ENCODE peak calls at places on chromosome 2, in nine cellular contexts. M, Z, S, K, B, A, E, F and Y are unnamed samples.

GRCh38 chr2:169507698-169508097 is 1.8 kb upstream of the KLHL41 start:
- DNase-seq in E (peak), B (no peak), S (peak), A (no peak), Z (no peak), M (no peak), K (no peak), F (no peak), Y (peak)

GRCh38 chr2:102417946-102418345 is 5.0 kb upstream of the IL18RAP start:
- DNase-seq in E (no peak), M (no peak), A (no peak), B (no peak), F (no peak), Z (no peak), K (no peak), S (no peak), Y (no peak)

GRCh38 chr2:112055833-112056625 is 960 bp downstream of the TMEM87B start:
- DNase-seq in K (peak), E (peak), Z (peak), F (peak), B (no peak), M (peak), A (peak), S (peak), Y (no peak)

GRCh38 chr2:71547616-71548285 is 94.4 kb downstream of the DYSF start:
- DNase-seq in A (no peak), B (no peak), Z (no peak), E (no peak), K (no peak), S (no peak), M (peak), F (no peak), Y (no peak)

GRCh38 chr2:18630101-18630500 is 40.7 kb upstream of the NT5C1B start:
- DNase-seq in S (peak), B (no peak), F (no peak), E (peak), M (no peak), A (no peak), K (no peak), Z (no peak), Y (no peak)

GRCh38 chr2:95331606-95332005 is 34.5 kb downstream of the KCNIP3 start:
- DNase-seq in F (no peak), E (no peak), K (peak), B (no peak), M (no peak), A (no peak), S (no peak), Z (no peak), Y (no peak)

GRCh38 chr2:191143791-191144190 is 7.0 kb downstream of the STAT4 start:
- DNase-seq in E (no peak), Z (no peak), K (no peak), A (no peak), M (no peak), S (no peak), B (no peak), F (no peak), Y (no peak)

GRCh38 chr2:114089636-114090325 is 199.9 kb downstream of the ACTR3 start:
- DNase-seq in F (no peak), A (no peak), K (no peak), B (no peak), E (no peak), Z (no peak), M (no peak), S (no peak), Y (no peak)

GRCh38 chr2:226981731-226982373 is 146.0 kb downstream of the RHBDD1 start:
- DNase-seq in B (no peak), E (no peak), K (no peak), S (peak), Z (no peak), A (no peak), M (no peak), F (no peak), Y (no peak)

GRCh38 chr2:240932724-240933047 is 26.6 kb downstream of the CROCC2 start:
- DNase-seq in M (no peak), B (peak), S (no peak), K (no peak), F (no peak), E (no peak), A (peak), Z (no peak), Y (no peak)

GRCh38 chr2:133379159-133379558 is 189.1 kb downstream of the NCKAP5 start:
- DNase-seq in E (no peak), F (no peak), Z (no peak), B (no peak), M (no peak), S (peak), K (no peak), A (no peak), Y (no peak)

GRCh38 chr2:237500681-237501424 is 13.8 kb downstream of the MLPH start:
- DNase-seq in F (no peak), M (no peak), Z (no peak), K (no peak), S (peak), A (no peak), B (no peak), E (peak), Y (no peak)

GRCh38 chr2:224668123-224668909 is 47.8 kb downstream of the CCDC195 start:
- DNase-seq in E (no peak), A (no peak), Z (no peak), S (no peak), M (no peak), F (no peak), K (no peak), B (no peak), Y (no peak)

GRCh38 chr2:191202209-191202721 is 42.9 kb upstream of the MYO1B start:
- DNase-seq in Z (no peak), M (no peak), B (no peak), F (no peak), E (peak), A (no peak), K (no peak), S (peak), Y (no peak)

GRCh38 chr2:13057671-13058070 is 340.9 kb downstream of the TRIB2 start:
- DNase-seq in S (no peak), B (no peak), K (no peak), E (no peak), Z (no peak), F (no peak), M (no peak), A (no peak), Y (no peak)

DNA sequence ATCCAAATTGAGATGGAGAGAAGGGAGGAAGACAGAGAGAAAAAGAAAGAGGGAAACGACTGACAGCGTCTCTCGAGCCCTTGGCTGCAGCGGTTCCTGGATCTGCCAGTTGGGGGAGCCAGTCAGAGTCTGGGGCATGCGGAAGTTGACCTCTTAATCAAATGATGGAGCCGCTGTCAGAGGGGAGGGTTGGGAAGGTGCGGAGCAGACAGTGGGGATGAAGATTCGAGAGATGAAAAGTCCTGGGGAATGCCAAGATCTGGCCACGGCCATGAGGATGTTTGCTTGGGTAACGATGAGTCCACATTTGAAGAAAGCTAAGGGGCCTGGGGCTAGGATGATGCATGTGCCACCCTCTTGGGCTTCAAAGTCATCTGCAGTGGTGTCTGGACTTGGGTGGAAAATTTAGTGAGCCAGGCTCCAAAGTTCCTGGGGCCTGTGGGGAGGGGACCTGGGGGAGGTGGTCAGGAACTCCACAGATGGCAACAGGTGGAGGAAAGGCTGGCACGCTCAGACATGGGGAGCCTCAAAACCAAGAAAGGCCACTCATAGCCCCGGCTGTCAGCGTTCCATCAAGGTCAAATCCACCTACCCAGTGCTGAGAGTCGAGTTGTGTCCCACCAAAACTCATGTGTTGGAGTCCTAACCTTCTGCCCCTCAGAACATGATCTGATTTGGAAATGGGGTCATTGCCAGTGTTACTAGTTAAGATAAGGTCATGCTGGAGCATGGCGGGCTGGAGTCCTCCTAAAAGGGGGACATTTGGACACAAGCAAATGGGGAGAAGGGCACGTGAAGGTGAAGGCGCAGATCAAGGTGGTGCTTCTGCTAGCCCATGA is 200.1 kb downstream of the NDUFA10 start:
- DNase-seq in B (peak), F (peak), A (no peak), M (peak), K (no peak), E (no peak), S (no peak), Z (no peak), Y (no peak)
- TF ChIP-seq CTCF in B (no peak), F (no peak), A (no peak), M (no peak), K (no peak), E (no peak), S (no peak), Z (no peak), Y (no peak)

GRCh38 chr2:174486614-174487535 is at the start of gene GPR155:
- DNase-seq in E (peak), F (peak), S (peak), M (peak), Z (peak), K (peak), B (peak), A (peak), Y (peak)
- TF ChIP-seq CTCF in E (no peak), F (no peak), S (no peak), M (no peak), Z (no peak), K (no peak), B (no peak), A (no peak), Y (no peak)

GRCh38 chr2:43192039-43192438 is 34.4 kb downstream of the ZFP36L2 start:
- DNase-seq in S (no peak), A (no peak), B (no peak), E (no peak), K (no peak), M (no peak), F (no peak), Z (no peak), Y (no peak)
- TF ChIP-seq CTCF in S (peak), A (no peak), B (peak), E (peak), K (no peak), M (no peak), F (no peak), Z (no peak), Y (no peak)

GRCh38 chr2:232875256-232876070 is 5.4 kb downstream of the SNORC start:
- DNase-seq in A (no peak), M (peak), S (peak), K (no peak), F (no peak), Z (no peak), B (no peak), E (no peak), Y (no peak)
- TF ChIP-seq CTCF in A (no peak), M (no peak), S (no peak), K (no peak), F (no peak), Z (no peak), B (no peak), E (peak), Y (peak)

GRCh38 chr2:11688222-11689069 is 18.5 kb upstream of the NTSR2 start:
- DNase-seq in S (peak), B (peak), F (peak), K (peak), A (peak), Z (peak), M (peak), E (peak), Y (peak)
- TF ChIP-seq CTCF in S (peak), B (peak), F (peak), K (peak), A (peak), Z (peak), M (peak), E (peak), Y (peak)

GRCh38 chr2:219104107-219105050 is 43.7 kb upstream of the IHH start:
- DNase-seq in S (peak), E (peak), M (no peak), K (no peak), B (no peak), Z (no peak), F (no peak), A (no peak), Y (peak)
- TF ChIP-seq CTCF in S (peak), E (peak), M (peak), K (peak), B (peak), Z (peak), F (peak), A (peak), Y (peak)

DNA sequence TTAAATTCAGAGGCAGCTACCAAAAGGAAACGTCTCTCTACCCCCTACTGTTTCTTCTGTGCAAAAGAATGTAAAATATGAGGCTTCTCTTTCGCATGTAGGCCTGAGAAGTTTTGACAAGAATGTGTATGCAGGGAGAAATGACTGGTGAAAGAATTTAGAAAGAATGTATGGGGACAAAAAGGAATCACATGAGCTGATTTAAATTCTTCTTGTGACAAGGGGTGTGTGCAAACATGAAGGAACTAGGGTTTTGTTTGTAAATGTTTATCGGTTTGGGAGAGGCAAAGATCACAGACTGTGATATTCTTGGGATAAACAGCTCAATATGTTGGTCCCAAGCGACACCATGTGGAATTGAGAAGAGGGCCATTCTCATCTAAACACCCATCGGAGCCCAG is 345.2 kb upstream of the VRK2 start:
- DNase-seq in E (peak), A (no peak), S (no peak), K (no peak), F (no peak), B (no peak), Z (no peak), M (no peak), Y (no peak)
- TF ChIP-seq CTCF in E (no peak), A (no peak), S (no peak), K (no peak), F (no peak), B (peak), Z (no peak), M (no peak), Y (no peak)